ENCODE peak calls at places on chromosomes 4 and X, in seven cellular contexts. B, Q, T, W, A, L and S are unnamed samples. For H3K9me3, the result is how much of the 10 kb centered on the place peaks cover.

GRCh38 chr4:126512998-126513397 is 1119.8 kb upstream of the INTU start:
- DNase-seq in B (no peak), Q (no peak), T (no peak), W (no peak), A (no peak), L (no peak), S (no peak)

GRCh38 chrX:7943600-7944245 is 16.5 kb upstream of the PNPLA4 start:
- DNase-seq in B (no peak), Q (no peak), T (peak), W (no peak), A (no peak), L (no peak), S (no peak)

GRCh38 chr4:80732010-80732409 is 298.5 kb upstream of the BMP3 start:
- DNase-seq in B (peak), Q (no peak), T (peak), W (no peak), A (no peak), L (no peak), S (no peak)

GRCh38 chrX:150365953-150366911 is 3.1 kb downstream of the MAMLD1 start:
- DNase-seq in B (peak), Q (peak), T (peak), W (peak), A (peak), L (no peak), S (no peak)

GRCh38 chr4:176011523-176011922 is 54.1 kb upstream of the WDR17 start:
- DNase-seq in B (no peak), Q (no peak), T (peak), W (no peak), A (no peak), L (no peak), S (no peak)

GRCh38 chr4:55397521-55398321 is 2.0 kb downstream of the TMEM165 start:
- DNase-seq in B (peak), Q (no peak), T (peak), W (peak), A (no peak), L (no peak), S (no peak)

GRCh38 chr4:15689540-15689939 is 7.9 kb downstream of the FAM200B start:
- DNase-seq in B (no peak), Q (no peak), T (no peak), W (peak), A (no peak), L (no peak), S (no peak)

GRCh38 chr4:8643441-8643840 is 50.9 kb downstream of the CPZ start:
- DNase-seq in B (no peak), Q (no peak), T (no peak), W (no peak), A (no peak), L (no peak), S (no peak)

GRCh38 chrX:48711929-48712505 is 15.5 kb downstream of the SUV39H1 start:
- DNase-seq in B (no peak), Q (no peak), T (no peak), W (no peak), A (no peak), L (no peak), S (no peak)

GRCh38 chrX:78643874-78644273 is 15.3 kb downstream of the RTL3 start:
- DNase-seq in B (no peak), Q (no peak), T (no peak), W (no peak), A (no peak), L (no peak), S (no peak)
- H3K9me3 ChIP-seq in B (under half), Q (under half), T (under half), W (under half), A (under half), L (under half), S (under half)

DNA sequence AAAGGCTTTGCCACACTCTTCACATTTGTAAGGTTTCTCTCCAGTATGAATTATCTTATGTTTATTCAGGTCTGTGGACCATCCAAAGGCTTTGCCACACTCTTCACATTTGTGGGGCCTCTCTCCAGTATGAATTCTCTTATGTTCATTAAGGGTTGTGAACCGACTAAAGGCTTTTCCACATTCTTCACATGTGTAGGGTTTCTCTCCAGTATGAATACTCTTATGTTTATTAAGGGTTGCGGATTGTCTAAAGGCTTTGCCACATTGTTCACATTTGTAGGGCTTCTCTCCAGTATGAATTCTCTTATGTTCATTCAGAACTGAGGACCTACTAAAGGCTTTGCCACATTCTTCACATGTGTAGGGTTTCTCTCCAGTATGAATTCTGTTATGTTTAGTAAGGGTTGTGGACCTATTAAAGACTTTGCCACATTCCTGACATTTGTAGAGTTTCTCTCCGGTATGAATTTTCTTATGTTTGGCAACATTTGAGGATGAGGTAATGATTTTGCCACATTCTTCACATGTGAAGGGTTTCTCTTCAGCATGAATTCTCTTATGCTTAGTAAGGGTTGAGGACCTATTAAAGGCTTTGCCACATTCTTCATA is 33.7 kb downstream of the ZNF732 start:
- DNase-seq in B (no peak), Q (no peak), T (no peak), W (no peak), A (no peak), L (no peak), S (no peak)
- H3K9me3 ChIP-seq in B (under half), Q (under half), T (under half), W (half or more), A (under half), L (under half), S (under half)

GRCh38 chrX:78303086-78303485 is 24.3 kb downstream of the CYSLTR1 start:
- DNase-seq in B (no peak), Q (no peak), T (no peak), W (no peak), A (no peak), L (no peak), S (no peak)
- H3K9me3 ChIP-seq in B (under half), Q (under half), T (under half), W (under half), A (under half), L (under half), S (under half)

DNA sequence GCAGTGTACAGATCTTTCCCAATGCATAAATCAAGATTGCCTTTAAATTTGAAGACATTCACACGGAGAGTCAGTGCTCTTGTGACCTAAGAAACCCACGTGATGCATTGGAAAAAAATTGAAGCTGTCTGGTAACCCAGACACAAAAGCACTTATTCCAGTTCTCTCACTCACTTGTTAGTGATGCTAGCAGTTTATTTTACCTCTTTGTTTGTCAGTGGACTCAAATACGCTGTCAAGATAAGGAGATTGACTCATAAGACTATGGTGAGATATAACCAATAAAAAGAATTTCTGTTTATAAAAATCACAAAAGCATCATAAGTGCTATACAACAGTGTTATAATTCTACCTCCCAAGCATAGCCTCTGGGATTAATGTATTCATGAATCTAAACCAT is 245.8 kb upstream of the SMIM31 start:
- DNase-seq in B (no peak), Q (no peak), T (no peak), W (no peak), A (no peak), L (no peak), S (no peak)
- H3K9me3 ChIP-seq in B (under half), Q (under half), T (under half), W (under half), A (under half), L (under half), S (under half)